ENCODE peak calls at places on chromosome 1, in ten cellular contexts. L is neural progenitor cell, N is AG09309, I is epithelial cell of esophagus, W is kidney, T is type B pancreatic cell, K is cardiac muscle cell, G is foreskin fibroblast, E is AG10803, A is tibial nerve. O is an unnamed sample.
A peak's percentile ranks its signal among the peaks of the same experiment; 100 is the strongest.

GRCh38 chr1:29136463-29136915 is 12.8 kb upstream of the TMEM200B start:
- DNase-seq in L (no peak), N (no peak), I (peak; percentile 49), W (no peak), T (no peak), K (peak; percentile 72), G (peak; percentile 54), E (peak; percentile 50), A (no peak), O (peak; percentile 64)

GRCh38 chr1:4784761-4785160 is 130.4 kb downstream of the AJAP1 start:
- DNase-seq in L (no peak), N (no peak), I (no peak), W (peak; percentile 47), T (no peak), K (no peak), G (no peak), E (no peak), A (no peak), O (no peak)

GRCh38 chr1:58782308-58783089 is 1.3 kb downstream of the JUN start:
- DNase-seq in L (peak; percentile 75), N (no peak), I (peak; percentile 34), W (peak; percentile 89), T (peak; percentile 74), K (peak; percentile 68), G (no peak), E (peak; percentile 48), A (peak; percentile 23), O (peak; percentile 41)

GRCh38 chr1:82517586-82517985 is 716.9 kb downstream of the ADGRL2 start:
- DNase-seq in L (peak; percentile 63), N (no peak), I (peak; percentile 7), W (peak; percentile 82), T (no peak), K (peak; percentile 30), G (peak; percentile 17), E (peak; percentile 12), A (peak; percentile 40), O (peak; percentile 41)

GRCh38 chr1:54481201-54481884 is 66.7 kb upstream of the ACOT11 start:
- DNase-seq in L (no peak), N (no peak), I (no peak), W (no peak), T (no peak), K (no peak), G (no peak), E (no peak), A (no peak), O (no peak)

GRCh38 chr1:185821612-185822385 is 87.6 kb downstream of the HMCN1 start:
- DNase-seq in L (no peak), N (no peak), I (peak; percentile 39), W (no peak), T (no peak), K (no peak), G (no peak), E (no peak), A (no peak), O (no peak)

GRCh38 chr1:108079550-108079949 is 114.6 kb upstream of the VAV3 start:
- DNase-seq in L (no peak), N (no peak), I (no peak), W (peak; percentile 64), T (no peak), K (no peak), G (no peak), E (no peak), A (no peak), O (no peak)

GRCh38 chr1:117014209-117014608 is 12.6 kb downstream of the CD101 start:
- DNase-seq in L (no peak), N (no peak), I (peak; percentile 48), W (no peak), T (no peak), K (no peak), G (no peak), E (no peak), A (no peak), O (no peak)

GRCh38 chr1:58933599-58933926 is 149.7 kb upstream of the JUN start:
- DNase-seq in L (no peak), N (no peak), I (peak; percentile 41), W (no peak), T (no peak), K (peak; percentile 24), G (no peak), E (no peak), A (no peak), O (no peak)

GRCh38 chr1:35398739-35399138 is 130.2 kb downstream of the ZMYM4 start:
- DNase-seq in L (no peak), N (no peak), I (peak; percentile 25), W (no peak), T (no peak), K (no peak), G (peak; percentile 11), E (no peak), A (no peak), O (no peak)

GRCh38 chr1:2286923-2287322 is 58.8 kb downstream of the SKI start:
- DNase-seq in L (no peak), N (no peak), I (no peak), W (no peak), T (no peak), K (no peak), G (no peak), E (no peak), A (no peak), O (no peak)

GRCh38 chr1:52057245-52057644 is 1.1 kb downstream of the BTF3L4 start:
- DNase-seq in L (no peak), N (no peak), I (peak; percentile 27), W (no peak), T (no peak), K (no peak), G (no peak), E (peak; percentile 34), A (no peak), O (peak; percentile 8)

GRCh38 chr1:174160109-174160473 is 771 bp downstream of the RABGAP1L start:
- DNase-seq in L (peak; percentile 39), N (no peak), I (peak; percentile 35), W (peak; percentile 81), T (no peak), K (peak; percentile 23), G (peak; percentile 39), E (peak; percentile 28), A (peak; percentile 32), O (peak; percentile 34)

GRCh38 chr1:87279966-87280535 is 48.6 kb upstream of the LMO4 start:
- DNase-seq in L (no peak), N (no peak), I (no peak), W (no peak), T (no peak), K (peak; percentile 21), G (no peak), E (no peak), A (no peak), O (peak; percentile 6)
- TF ChIP-seq CTCF in L (peak; percentile 43), N (no peak), I (peak; percentile 7), W (no peak), T (peak; percentile 34), K (peak; percentile 17), G (no peak), E (no peak), A (no peak), O (no peak)

DNA sequence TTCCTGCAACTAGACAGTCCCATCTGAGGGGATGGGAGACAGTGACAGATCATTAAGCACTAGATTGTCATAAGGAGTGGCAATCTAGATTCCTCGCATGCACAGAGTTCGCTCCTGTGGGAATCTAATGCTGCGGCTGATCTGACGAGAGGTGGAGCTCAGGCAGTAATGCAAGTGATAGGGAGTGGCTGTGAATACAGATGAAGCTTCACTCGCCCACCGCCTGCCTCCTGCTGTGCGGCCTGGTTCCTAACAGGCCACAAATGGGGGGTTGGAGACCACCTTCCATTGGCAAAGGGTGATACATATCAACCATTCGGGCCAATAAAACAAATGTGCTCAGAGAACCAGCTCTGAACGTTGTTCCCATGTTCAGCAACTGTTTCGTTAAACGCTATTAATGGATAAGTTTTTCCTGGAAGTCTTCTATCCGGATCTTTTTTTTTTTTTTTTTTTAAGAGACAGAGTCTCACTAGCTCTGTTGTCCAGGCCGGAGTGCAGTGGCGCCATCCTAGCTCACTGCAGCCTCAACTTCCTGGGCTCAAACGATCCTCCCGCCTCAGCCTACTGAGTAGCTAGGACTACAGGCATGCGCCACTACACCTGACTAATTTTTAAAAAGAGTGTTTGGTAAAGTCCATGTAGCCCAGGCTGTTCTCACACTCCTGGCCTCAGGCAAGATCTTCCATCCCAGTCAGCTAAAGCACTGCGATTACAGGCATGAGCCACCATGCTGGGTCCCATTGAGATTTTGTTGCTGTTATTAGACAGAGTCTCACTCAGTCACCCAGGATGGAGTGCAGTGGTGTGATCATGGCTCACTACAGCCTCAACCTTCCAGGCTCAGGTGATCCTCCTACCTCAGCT is 8.7 kb upstream of the RSRP1 start:
- DNase-seq in L (no peak), N (no peak), I (no peak), W (no peak), T (no peak), K (no peak), G (no peak), E (no peak), A (no peak), O (no peak)
- TF ChIP-seq CTCF in L (no peak), N (no peak), I (no peak), W (no peak), T (no peak), K (no peak), G (no peak), E (no peak), A (no peak), O (no peak)

DNA sequence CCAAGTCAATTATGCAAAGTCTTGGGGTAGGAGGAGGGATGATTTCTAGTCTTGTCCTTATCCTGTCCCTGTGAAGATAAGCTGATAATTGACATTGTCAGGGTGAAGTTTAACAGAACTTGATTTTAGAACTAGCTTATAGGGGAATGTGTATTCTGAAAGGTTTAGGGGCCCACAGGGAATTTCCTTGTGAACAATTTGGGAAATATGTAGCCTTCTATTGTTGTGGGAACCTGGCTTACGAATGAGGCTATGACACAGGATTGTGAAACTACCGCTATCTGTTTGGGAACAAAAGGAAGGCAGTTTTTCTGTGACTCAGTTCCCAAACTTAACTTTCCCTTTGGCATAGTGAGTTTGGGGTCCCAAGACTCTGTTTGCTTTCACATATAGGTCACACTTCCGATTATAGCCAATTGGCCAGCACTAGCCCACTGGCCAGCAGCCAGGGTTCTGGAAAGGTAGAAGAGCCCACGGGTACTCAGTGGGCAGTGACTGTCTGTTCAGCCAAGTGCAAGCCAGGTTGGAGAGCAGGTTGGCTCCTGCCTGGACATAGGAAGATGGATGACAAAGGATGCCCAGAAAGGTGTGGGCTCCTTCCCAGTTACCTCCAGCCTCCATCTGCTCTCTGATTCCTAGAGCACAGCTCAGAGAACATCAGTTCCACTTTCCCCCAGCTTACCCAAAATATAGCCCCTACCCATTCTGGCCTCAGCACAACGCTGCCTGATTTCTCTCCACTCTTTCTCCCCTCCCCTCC is 35.5 kb downstream of the H3-3A start:
- DNase-seq in L (no peak), N (peak; percentile 82), I (peak; percentile 94), W (no peak), T (no peak), K (peak; percentile 90), G (peak; percentile 48), E (peak; percentile 86), A (no peak), O (peak; percentile 99)
- TF ChIP-seq CTCF in L (no peak), N (no peak), I (no peak), W (no peak), T (no peak), K (no peak), G (no peak), E (no peak), A (no peak), O (no peak)

DNA sequence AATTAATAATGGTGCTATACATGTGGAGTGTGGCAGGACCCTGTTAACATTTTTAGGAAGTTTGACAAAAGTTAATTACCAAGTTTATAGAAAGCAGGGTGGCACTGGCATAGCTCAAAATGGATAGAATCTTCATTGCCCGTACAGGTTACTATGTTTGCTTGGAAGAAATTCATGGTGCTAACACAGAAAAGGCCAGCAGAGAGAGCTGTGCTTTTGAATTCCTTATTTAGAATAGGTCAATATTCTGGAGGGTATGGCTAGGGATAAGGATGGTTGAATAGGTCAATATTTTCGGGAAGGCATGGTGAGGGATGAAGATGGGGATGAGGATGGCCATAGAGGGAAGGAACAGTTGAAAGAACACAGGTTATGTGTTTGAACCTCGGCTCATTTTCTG is 345.1 kb downstream of the LMO4 start:
- DNase-seq in L (no peak), N (no peak), I (no peak), W (no peak), T (no peak), K (peak; percentile 12), G (no peak), E (no peak), A (no peak), O (peak; percentile 16)
- TF ChIP-seq CTCF in L (peak; percentile 21), N (peak; percentile 9), I (peak; percentile 8), W (no peak), T (peak; percentile 25), K (peak; percentile 18), G (no peak), E (no peak), A (no peak), O (peak; percentile 16)

O was measured in fibroblast of the aortic adventitia.